ENCODE peak calls at places on chromosomes 6 and 20, in six cellular contexts. N is iPS DF 19.7; H is Ammon's horn; R is activated T-cell treated with anti-CD3 and anti-CD28 coated beads, Interleukin-2, amount 50 U/mL, for 4 hours; F is psoas muscle; E is NCI-H1930. W is an unnamed sample.

GRCh38 chr6:90217621-90218496 is 78.8 kb downstream of the BACH2 start:
- DNase-seq in H (peak; percentile 35), E (no peak), N (no peak), F (no peak), R (peak; percentile 39), W (no peak)

GRCh38 chr6:166520905-166521834 is 65.3 kb downstream of the RAMACL start:
- DNase-seq in H (no peak), R (no peak), F (no peak), N (no peak), E (no peak), W (no peak)

GRCh38 chr6:84766118-84766683 is 1.8 kb upstream of the TBX18 start:
- DNase-seq in F (peak; percentile 50), E (no peak), R (no peak), N (no peak), H (no peak), W (no peak)

GRCh38 chr6:5499644-5500306 is 238.5 kb downstream of the FARS2 start:
- DNase-seq in F (no peak), N (no peak), R (no peak), E (no peak), H (no peak), W (no peak)

GRCh38 chr20:62861732-62862336 is at the start of gene TCFL5:
- DNase-seq in R (peak; percentile 94), F (peak; percentile 95), E (peak; percentile 95), N (no peak), H (peak; percentile 92), W (peak; percentile 99)

GRCh38 chr6:133991096-133991593 is 38.1 kb downstream of the TBPL1 start:
- DNase-seq in N (no peak), R (no peak), E (no peak), H (no peak), F (no peak), W (no peak)

GRCh38 chr20:50561379-50562078 is 51.3 kb downstream of the PTPN1 start:
- DNase-seq in H (peak; percentile 72), N (no peak), F (no peak), E (no peak), R (peak; percentile 62), W (peak; percentile 44)

GRCh38 chr20:58146081-58146734 is 82.2 kb downstream of the ANKRD60 start:
- DNase-seq in R (no peak), N (no peak), F (no peak), E (no peak), H (no peak), W (no peak)

GRCh38 chr6:168968801-168969200 is 284.8 kb downstream of the THBS2 start:
- DNase-seq in F (no peak), R (no peak), N (no peak), E (no peak), H (no peak), W (no peak)

GRCh38 chr20:17453592-17453991 is 77.6 kb downstream of the BFSP1 start:
- DNase-seq in H (no peak), E (no peak), N (no peak), F (no peak), R (no peak), W (no peak)

GRCh38 chr6:80469977-80470376 is 363.5 kb downstream of the BCKDHB start:
- DNase-seq in H (no peak), N (no peak), F (no peak), R (no peak), E (no peak), W (no peak)

GRCh38 chr20:7866279-7866678 is 74.0 kb downstream of the HAO1 start:
- DNase-seq in H (no peak), R (no peak), F (no peak), E (no peak), N (no peak), W (no peak)

GRCh38 chr20:8756410-8756809 is 312.5 kb upstream of the PLCB4 start:
- DNase-seq in F (no peak), R (no peak), N (no peak), H (no peak), E (no peak), W (no peak)

GRCh38 chr20:35621560-35621946 is 5.9 kb downstream of the SPAG4 start:
- DNase-seq in R (no peak), H (no peak), F (no peak), N (no peak), E (no peak), W (no peak)